ENCODE peak calls at places on chromosomes 7 and 10, in ten cellular contexts. One of them, this sample, is unnamed.
A peak's percentile ranks its signal among the peaks of the same experiment; 100 is the strongest.

GRCh38 chr10:77801474-77802238 is 124.9 kb downstream of the DLG5 start:
- DNase-seq in RWPE1: peak; percentile 25
- DNase-seq in nucleus accumbens: no peak
- DNase-seq in stimulated activated CD8-positive, alpha-beta memory T cell treated with anti-CD3 and anti-CD28 coated beads, Interleukin-15, amount 100 ng/mL, for 24 hours: no peak
- DNase-seq in heart right ventricle: no peak
- DNase-seq in tibial artery: no peak
- DNase-seq in bronchial epithelial cell: peak; percentile 85
- DNase-seq in GM04504: peak; percentile 24
- DNase-seq in amniotic stem cell: no peak
- DNase-seq in SJSA1: peak; percentile 38
- DNase-seq in this sample: no peak

GRCh38 chr10:63887026-63887589 is 365.9 kb downstream of the REEP3 start:
- DNase-seq in bronchial epithelial cell: no peak
- DNase-seq in SJSA1: no peak
- DNase-seq in tibial artery: no peak
- DNase-seq in amniotic stem cell: no peak
- DNase-seq in RWPE1: no peak
- DNase-seq in nucleus accumbens: no peak
- DNase-seq in stimulated activated CD8-positive, alpha-beta memory T cell treated with anti-CD3 and anti-CD28 coated beads, Interleukin-15, amount 100 ng/mL, for 24 hours: no peak
- DNase-seq in GM04504: no peak
- DNase-seq in heart right ventricle: no peak
- DNase-seq in this sample: no peak

GRCh38 chr7:155164316-155164715 is 94.2 kb downstream of the HTR5A start:
- DNase-seq in SJSA1: no peak
- DNase-seq in RWPE1: no peak
- DNase-seq in bronchial epithelial cell: no peak
- DNase-seq in stimulated activated CD8-positive, alpha-beta memory T cell treated with anti-CD3 and anti-CD28 coated beads, Interleukin-15, amount 100 ng/mL, for 24 hours: no peak
- DNase-seq in GM04504: no peak
- DNase-seq in amniotic stem cell: no peak
- DNase-seq in heart right ventricle: no peak
- DNase-seq in tibial artery: no peak
- DNase-seq in nucleus accumbens: no peak
- DNase-seq in this sample: no peak

GRCh38 chr7:112995091-112995824 is 91.4 kb downstream of the GPR85 start:
- DNase-seq in amniotic stem cell: peak; percentile 69
- DNase-seq in nucleus accumbens: no peak
- DNase-seq in heart right ventricle: peak; percentile 13
- DNase-seq in RWPE1: no peak
- DNase-seq in SJSA1: peak; percentile 74
- DNase-seq in GM04504: peak; percentile 56
- DNase-seq in tibial artery: no peak
- DNase-seq in bronchial epithelial cell: no peak
- DNase-seq in stimulated activated CD8-positive, alpha-beta memory T cell treated with anti-CD3 and anti-CD28 coated beads, Interleukin-15, amount 100 ng/mL, for 24 hours: no peak
- DNase-seq in this sample: no peak

GRCh38 chr10:58384536-58384998 is 643 bp upstream of the TFAM start:
- DNase-seq in tibial artery: no peak
- DNase-seq in GM04504: no peak
- DNase-seq in nucleus accumbens: no peak
- DNase-seq in stimulated activated CD8-positive, alpha-beta memory T cell treated with anti-CD3 and anti-CD28 coated beads, Interleukin-15, amount 100 ng/mL, for 24 hours: no peak
- DNase-seq in SJSA1: no peak
- DNase-seq in amniotic stem cell: no peak
- DNase-seq in bronchial epithelial cell: no peak
- DNase-seq in RWPE1: no peak
- DNase-seq in heart right ventricle: no peak
- DNase-seq in this sample: peak; percentile 3

GRCh38 chr7:20153999-20154398 is 63.2 kb downstream of the MACC1 start:
- DNase-seq in heart right ventricle: no peak
- DNase-seq in nucleus accumbens: no peak
- DNase-seq in stimulated activated CD8-positive, alpha-beta memory T cell treated with anti-CD3 and anti-CD28 coated beads, Interleukin-15, amount 100 ng/mL, for 24 hours: no peak
- DNase-seq in tibial artery: no peak
- DNase-seq in GM04504: no peak
- DNase-seq in RWPE1: no peak
- DNase-seq in bronchial epithelial cell: peak; percentile 21
- DNase-seq in amniotic stem cell: no peak
- DNase-seq in SJSA1: peak; percentile 14
- DNase-seq in this sample: no peak

GRCh38 chr7:35253680-35254495 is at the start of gene TBX20:
- DNase-seq in SJSA1: peak; percentile 75
- DNase-seq in heart right ventricle: peak; percentile 85
- DNase-seq in amniotic stem cell: no peak
- DNase-seq in bronchial epithelial cell: peak; percentile 9
- DNase-seq in nucleus accumbens: no peak
- DNase-seq in tibial artery: no peak
- DNase-seq in RWPE1: no peak
- DNase-seq in stimulated activated CD8-positive, alpha-beta memory T cell treated with anti-CD3 and anti-CD28 coated beads, Interleukin-15, amount 100 ng/mL, for 24 hours: no peak
- DNase-seq in GM04504: peak; percentile 1
- DNase-seq in this sample: peak; percentile 87

GRCh38 chr7:95472521-95473160 is 13.1 kb upstream of the ASB4 start:
- DNase-seq in bronchial epithelial cell: peak; percentile 33
- DNase-seq in RWPE1: no peak
- DNase-seq in stimulated activated CD8-positive, alpha-beta memory T cell treated with anti-CD3 and anti-CD28 coated beads, Interleukin-15, amount 100 ng/mL, for 24 hours: no peak
- DNase-seq in heart right ventricle: no peak
- DNase-seq in tibial artery: no peak
- DNase-seq in nucleus accumbens: no peak
- DNase-seq in SJSA1: no peak
- DNase-seq in GM04504: peak; percentile 12
- DNase-seq in amniotic stem cell: no peak
- DNase-seq in this sample: no peak

GRCh38 chr7:94094298-94094697 is 90.1 kb upstream of the BET1 start:
- DNase-seq in GM04504: no peak
- DNase-seq in nucleus accumbens: no peak
- DNase-seq in tibial artery: no peak
- DNase-seq in bronchial epithelial cell: no peak
- DNase-seq in amniotic stem cell: no peak
- DNase-seq in heart right ventricle: no peak
- DNase-seq in RWPE1: no peak
- DNase-seq in SJSA1: no peak
- DNase-seq in stimulated activated CD8-positive, alpha-beta memory T cell treated with anti-CD3 and anti-CD28 coated beads, Interleukin-15, amount 100 ng/mL, for 24 hours: no peak
- DNase-seq in this sample: no peak

GRCh38 chr10:67175354-67175753 is 249.5 kb downstream of the LRRTM3 start:
- DNase-seq in RWPE1: no peak
- DNase-seq in GM04504: no peak
- DNase-seq in amniotic stem cell: no peak
- DNase-seq in stimulated activated CD8-positive, alpha-beta memory T cell treated with anti-CD3 and anti-CD28 coated beads, Interleukin-15, amount 100 ng/mL, for 24 hours: no peak
- DNase-seq in tibial artery: no peak
- DNase-seq in SJSA1: no peak
- DNase-seq in nucleus accumbens: no peak
- DNase-seq in heart right ventricle: no peak
- DNase-seq in bronchial epithelial cell: no peak
- DNase-seq in this sample: no peak

GRCh38 chr10:107914450-107915276 is 750.2 kb upstream of the SORCS1 start:
- DNase-seq in heart right ventricle: no peak
- DNase-seq in stimulated activated CD8-positive, alpha-beta memory T cell treated with anti-CD3 and anti-CD28 coated beads, Interleukin-15, amount 100 ng/mL, for 24 hours: no peak
- DNase-seq in bronchial epithelial cell: no peak
- DNase-seq in SJSA1: no peak
- DNase-seq in amniotic stem cell: no peak
- DNase-seq in nucleus accumbens: no peak
- DNase-seq in RWPE1: peak; percentile 20
- DNase-seq in GM04504: no peak
- DNase-seq in tibial artery: no peak
- DNase-seq in this sample: no peak

GRCh38 chr10:68899186-68899745 is 1.8 kb upstream of the DDX50 start:
- DNase-seq in tibial artery: no peak
- DNase-seq in RWPE1: no peak
- DNase-seq in amniotic stem cell: no peak
- DNase-seq in heart right ventricle: no peak
- DNase-seq in SJSA1: no peak
- DNase-seq in nucleus accumbens: no peak
- DNase-seq in stimulated activated CD8-positive, alpha-beta memory T cell treated with anti-CD3 and anti-CD28 coated beads, Interleukin-15, amount 100 ng/mL, for 24 hours: no peak
- DNase-seq in bronchial epithelial cell: no peak
- DNase-seq in GM04504: no peak
- DNase-seq in this sample: no peak

GRCh38 chr10:119724630-119725549 is 960 bp upstream of the INPP5F start:
- DNase-seq in stimulated activated CD8-positive, alpha-beta memory T cell treated with anti-CD3 and anti-CD28 coated beads, Interleukin-15, amount 100 ng/mL, for 24 hours: no peak
- DNase-seq in nucleus accumbens: no peak
- DNase-seq in heart right ventricle: no peak
- DNase-seq in amniotic stem cell: no peak
- DNase-seq in SJSA1: no peak
- DNase-seq in tibial artery: no peak
- DNase-seq in GM04504: no peak
- DNase-seq in RWPE1: no peak
- DNase-seq in bronchial epithelial cell: peak; percentile 37
- DNase-seq in this sample: peak; percentile 54

GRCh38 chr7:128025380-128025779 is 5.9 kb downstream of the LRRC4 start:
- DNase-seq in heart right ventricle: no peak
- DNase-seq in stimulated activated CD8-positive, alpha-beta memory T cell treated with anti-CD3 and anti-CD28 coated beads, Interleukin-15, amount 100 ng/mL, for 24 hours: no peak
- DNase-seq in SJSA1: no peak
- DNase-seq in bronchial epithelial cell: peak; percentile 30
- DNase-seq in GM04504: no peak
- DNase-seq in nucleus accumbens: no peak
- DNase-seq in RWPE1: peak; percentile 8
- DNase-seq in tibial artery: no peak
- DNase-seq in amniotic stem cell: no peak
- DNase-seq in this sample: peak; percentile 13

GRCh38 chr7:21269021-21269420 is 158.9 kb upstream of the SP4 start:
- DNase-seq in RWPE1: no peak
- DNase-seq in bronchial epithelial cell: no peak
- DNase-seq in heart right ventricle: no peak
- DNase-seq in amniotic stem cell: no peak
- DNase-seq in GM04504: no peak
- DNase-seq in stimulated activated CD8-positive, alpha-beta memory T cell treated with anti-CD3 and anti-CD28 coated beads, Interleukin-15, amount 100 ng/mL, for 24 hours: no peak
- DNase-seq in tibial artery: no peak
- DNase-seq in SJSA1: no peak
- DNase-seq in nucleus accumbens: no peak
- DNase-seq in this sample: no peak